ENCODE peak calls at places on chromosomes 1 and 21, in nine cellular contexts. One of them, this sample, is unnamed.

GRCh38 chr1:31595836-31596736 is 19.8 kb downstream of the TINAGL1 start:
- DNase-seq in WTC11: no peak
- DNase-seq in keratinocyte: no peak
- DNase-seq in LHCN-M2: no peak
- DNase-seq in mammary epithelial cell: no peak
- DNase-seq in stomach: no peak
- DNase-seq in HCT116: no peak
- DNase-seq in GM03348: no peak
- DNase-seq in neuronal stem cell: no peak
- DNase-seq in this sample: no peak

GRCh38 chr1:165467706-165468105 is 22.8 kb upstream of the RXRG start:
- DNase-seq in mammary epithelial cell: no peak
- DNase-seq in HCT116: no peak
- DNase-seq in stomach: no peak
- DNase-seq in keratinocyte: no peak
- DNase-seq in GM03348: no peak
- DNase-seq in neuronal stem cell: no peak
- DNase-seq in WTC11: no peak
- DNase-seq in LHCN-M2: no peak
- DNase-seq in this sample: no peak

GRCh38 chr1:150168960-150169565 is 19.3 kb downstream of the PLEKHO1 start:
- DNase-seq in HCT116: peak; percentile 59
- DNase-seq in mammary epithelial cell: peak; percentile 24
- DNase-seq in neuronal stem cell: no peak
- DNase-seq in WTC11: peak; percentile 83
- DNase-seq in GM03348: peak; percentile 84
- DNase-seq in keratinocyte: no peak
- DNase-seq in LHCN-M2: peak; percentile 49
- DNase-seq in stomach: peak; percentile 75
- DNase-seq in this sample: peak; percentile 71

GRCh38 chr1:173445656-173446055 is 31.5 kb upstream of the PRDX6 start:
- DNase-seq in keratinocyte: no peak
- DNase-seq in mammary epithelial cell: no peak
- DNase-seq in stomach: no peak
- DNase-seq in GM03348: no peak
- DNase-seq in HCT116: no peak
- DNase-seq in LHCN-M2: no peak
- DNase-seq in neuronal stem cell: no peak
- DNase-seq in WTC11: no peak
- DNase-seq in this sample: no peak

GRCh38 chr1:90386899-90387334 is 330.2 kb downstream of the BARHL2 start:
- DNase-seq in GM03348: no peak
- DNase-seq in keratinocyte: no peak
- DNase-seq in LHCN-M2: peak; percentile 63
- DNase-seq in WTC11: no peak
- DNase-seq in neuronal stem cell: no peak
- DNase-seq in HCT116: no peak
- DNase-seq in mammary epithelial cell: peak; percentile 47
- DNase-seq in stomach: no peak
- DNase-seq in this sample: peak; percentile 71

GRCh38 chr1:201557572-201557958 is 18.6 kb downstream of the NAV1 start:
- DNase-seq in HCT116: no peak
- DNase-seq in WTC11: no peak
- DNase-seq in stomach: no peak
- DNase-seq in LHCN-M2: no peak
- DNase-seq in mammary epithelial cell: no peak
- DNase-seq in neuronal stem cell: no peak
- DNase-seq in keratinocyte: no peak
- DNase-seq in GM03348: no peak
- DNase-seq in this sample: peak; percentile 57

GRCh38 chr1:31151402-31151801 is 85.9 kb upstream of the PUM1 start:
- DNase-seq in neuronal stem cell: no peak
- DNase-seq in mammary epithelial cell: no peak
- DNase-seq in HCT116: no peak
- DNase-seq in WTC11: no peak
- DNase-seq in keratinocyte: no peak
- DNase-seq in LHCN-M2: no peak
- DNase-seq in GM03348: no peak
- DNase-seq in stomach: no peak
- DNase-seq in this sample: no peak

GRCh38 chr1:159560599-159560998 is 24.8 kb upstream of the OR10J5 start:
- DNase-seq in WTC11: no peak
- DNase-seq in stomach: no peak
- DNase-seq in HCT116: no peak
- DNase-seq in keratinocyte: no peak
- DNase-seq in neuronal stem cell: no peak
- DNase-seq in LHCN-M2: no peak
- DNase-seq in mammary epithelial cell: no peak
- DNase-seq in GM03348: no peak
- DNase-seq in this sample: no peak

GRCh38 chr1:156848461-156849150 is 10.3 kb downstream of the INSRR start:
- DNase-seq in HCT116: no peak
- DNase-seq in WTC11: peak; percentile 82
- DNase-seq in LHCN-M2: no peak
- DNase-seq in keratinocyte: peak; percentile 21
- DNase-seq in stomach: peak; percentile 73
- DNase-seq in GM03348: peak; percentile 35
- DNase-seq in neuronal stem cell: no peak
- DNase-seq in mammary epithelial cell: peak; percentile 31
- DNase-seq in this sample: no peak

GRCh38 chr1:156676820-156677615 is at the start of gene NES:
- DNase-seq in LHCN-M2: peak; percentile 89
- DNase-seq in stomach: no peak
- DNase-seq in WTC11: peak; percentile 87
- DNase-seq in keratinocyte: no peak
- DNase-seq in mammary epithelial cell: no peak
- DNase-seq in HCT116: no peak
- DNase-seq in GM03348: no peak
- DNase-seq in neuronal stem cell: peak; percentile 89
- DNase-seq in this sample: peak; percentile 60

GRCh38 chr1:61361971-61362370 is 279.6 kb downstream of the NFIA start:
- DNase-seq in WTC11: no peak
- DNase-seq in GM03348: no peak
- DNase-seq in neuronal stem cell: no peak
- DNase-seq in LHCN-M2: no peak
- DNase-seq in HCT116: no peak
- DNase-seq in keratinocyte: no peak
- DNase-seq in stomach: no peak
- DNase-seq in mammary epithelial cell: no peak
- DNase-seq in this sample: no peak

GRCh38 chr21:44958471-44959191 is 18.8 kb downstream of the SLX9 start:
- DNase-seq in HCT116: no peak
- DNase-seq in GM03348: peak; percentile 91
- DNase-seq in keratinocyte: no peak
- DNase-seq in stomach: peak; percentile 48
- DNase-seq in WTC11: no peak
- DNase-seq in LHCN-M2: peak; percentile 89
- DNase-seq in mammary epithelial cell: no peak
- DNase-seq in neuronal stem cell: peak; percentile 61
- DNase-seq in this sample: peak; percentile 97

GRCh38 chr1:155598842-155599331 is 11.1 kb upstream of the MSTO1 start:
- DNase-seq in neuronal stem cell: no peak
- DNase-seq in WTC11: no peak
- DNase-seq in keratinocyte: no peak
- DNase-seq in LHCN-M2: no peak
- DNase-seq in HCT116: no peak
- DNase-seq in mammary epithelial cell: no peak
- DNase-seq in stomach: no peak
- DNase-seq in GM03348: peak; percentile 19
- DNase-seq in this sample: peak; percentile 58

GRCh38 chr1:31161571-31161970 is 78.1 kb downstream of the NKAIN1 start:
- DNase-seq in keratinocyte: no peak
- DNase-seq in stomach: no peak
- DNase-seq in GM03348: no peak
- DNase-seq in HCT116: no peak
- DNase-seq in mammary epithelial cell: no peak
- DNase-seq in neuronal stem cell: no peak
- DNase-seq in LHCN-M2: no peak
- DNase-seq in WTC11: no peak
- DNase-seq in this sample: no peak

GRCh38 chr1:202649553-202650392 is 60.5 kb downstream of the SYT2 start:
- DNase-seq in WTC11: no peak
- DNase-seq in LHCN-M2: no peak
- DNase-seq in mammary epithelial cell: no peak
- DNase-seq in GM03348: no peak
- DNase-seq in HCT116: no peak
- DNase-seq in neuronal stem cell: no peak
- DNase-seq in keratinocyte: no peak
- DNase-seq in stomach: no peak
- DNase-seq in this sample: no peak

GRCh38 chr1:184910596-184910995 is 63.7 kb downstream of the NIBAN1 start:
- DNase-seq in stomach: peak; percentile 47
- DNase-seq in HCT116: no peak
- DNase-seq in mammary epithelial cell: peak; percentile 38
- DNase-seq in neuronal stem cell: peak; percentile 5
- DNase-seq in keratinocyte: no peak
- DNase-seq in GM03348: peak; percentile 63
- DNase-seq in WTC11: no peak
- DNase-seq in LHCN-M2: peak; percentile 14
- DNase-seq in this sample: peak; percentile 80

GRCh38 chr1:23263380-23263887 is 46.1 kb upstream of the HTR1D start:
- DNase-seq in neuronal stem cell: peak; percentile 18
- DNase-seq in WTC11: no peak
- DNase-seq in stomach: no peak
- DNase-seq in mammary epithelial cell: no peak
- DNase-seq in HCT116: no peak
- DNase-seq in GM03348: no peak
- DNase-seq in keratinocyte: no peak
- DNase-seq in LHCN-M2: no peak
- DNase-seq in this sample: no peak

GRCh38 chr1:248824701-248825100 is 1.0 kb downstream of the SH3BP5L start:
- DNase-seq in stomach: no peak
- DNase-seq in neuronal stem cell: no peak
- DNase-seq in LHCN-M2: no peak
- DNase-seq in WTC11: no peak
- DNase-seq in GM03348: no peak
- DNase-seq in keratinocyte: no peak
- DNase-seq in mammary epithelial cell: no peak
- DNase-seq in HCT116: no peak
- DNase-seq in this sample: no peak

GRCh38 chr1:118119111-118119510 is 65.9 kb downstream of the SPAG17 start:
- DNase-seq in stomach: no peak
- DNase-seq in HCT116: no peak
- DNase-seq in GM03348: no peak
- DNase-seq in WTC11: no peak
- DNase-seq in LHCN-M2: no peak
- DNase-seq in neuronal stem cell: no peak
- DNase-seq in mammary epithelial cell: no peak
- DNase-seq in keratinocyte: no peak
- DNase-seq in this sample: no peak

GRCh38 chr1:44630116-44630515 is 44.2 kb downstream of the TMEM53 start:
- DNase-seq in mammary epithelial cell: peak; percentile 16
- DNase-seq in WTC11: no peak
- DNase-seq in neuronal stem cell: no peak
- DNase-seq in HCT116: no peak
- DNase-seq in LHCN-M2: no peak
- DNase-seq in keratinocyte: no peak
- DNase-seq in stomach: no peak
- DNase-seq in GM03348: no peak
- DNase-seq in this sample: peak; percentile 67

GRCh38 chr1:23449918-23450317 is 25.4 kb upstream of the TCEA3 start:
- DNase-seq in stomach: peak; percentile 65
- DNase-seq in mammary epithelial cell: no peak
- DNase-seq in keratinocyte: no peak
- DNase-seq in GM03348: no peak
- DNase-seq in HCT116: no peak
- DNase-seq in LHCN-M2: no peak
- DNase-seq in WTC11: no peak
- DNase-seq in neuronal stem cell: no peak
- DNase-seq in this sample: no peak

GRCh38 chr1:173267453-173267945 is 60.4 kb upstream of the TNFSF4 start:
- DNase-seq in stomach: no peak
- DNase-seq in mammary epithelial cell: peak; percentile 87
- DNase-seq in GM03348: peak; percentile 60
- DNase-seq in keratinocyte: no peak
- DNase-seq in neuronal stem cell: no peak
- DNase-seq in WTC11: no peak
- DNase-seq in LHCN-M2: peak; percentile 75
- DNase-seq in HCT116: no peak
- DNase-seq in this sample: peak; percentile 24

GRCh38 chr1:200929530-200930278 is 35.0 kb downstream of the INAVA start:
- DNase-seq in neuronal stem cell: no peak
- DNase-seq in keratinocyte: no peak
- DNase-seq in WTC11: no peak
- DNase-seq in stomach: no peak
- DNase-seq in mammary epithelial cell: no peak
- DNase-seq in GM03348: no peak
- DNase-seq in HCT116: no peak
- DNase-seq in LHCN-M2: peak; percentile 57
- DNase-seq in this sample: no peak

GRCh38 chr1:209335090-209335692 is 248.3 kb upstream of the CAMK1G start:
- DNase-seq in WTC11: peak; percentile 71
- DNase-seq in keratinocyte: no peak
- DNase-seq in mammary epithelial cell: no peak
- DNase-seq in GM03348: peak; percentile 56
- DNase-seq in neuronal stem cell: peak; percentile 24
- DNase-seq in HCT116: peak; percentile 28
- DNase-seq in LHCN-M2: peak; percentile 20
- DNase-seq in stomach: peak; percentile 28
- DNase-seq in this sample: peak; percentile 27

GRCh38 chr21:42751866-42752265 is 98.4 kb downstream of the PDE9A start:
- DNase-seq in LHCN-M2: no peak
- DNase-seq in neuronal stem cell: no peak
- DNase-seq in GM03348: no peak
- DNase-seq in mammary epithelial cell: no peak
- DNase-seq in keratinocyte: no peak
- DNase-seq in HCT116: no peak
- DNase-seq in WTC11: no peak
- DNase-seq in stomach: no peak
- DNase-seq in this sample: no peak

GRCh38 chr1:220775238-220775853 is 11.4 kb upstream of the MTARC1 start:
- DNase-seq in mammary epithelial cell: peak; percentile 17
- DNase-seq in LHCN-M2: peak; percentile 20
- DNase-seq in keratinocyte: no peak
- DNase-seq in HCT116: no peak
- DNase-seq in stomach: peak; percentile 55
- DNase-seq in WTC11: peak; percentile 72
- DNase-seq in neuronal stem cell: no peak
- DNase-seq in GM03348: peak; percentile 58
- DNase-seq in this sample: peak; percentile 44

GRCh38 chr1:209427811-209428210 is 155.7 kb upstream of the CAMK1G start:
- DNase-seq in neuronal stem cell: no peak
- DNase-seq in GM03348: no peak
- DNase-seq in WTC11: peak; percentile 55
- DNase-seq in mammary epithelial cell: peak; percentile 66
- DNase-seq in HCT116: no peak
- DNase-seq in LHCN-M2: no peak
- DNase-seq in keratinocyte: no peak
- DNase-seq in stomach: no peak
- DNase-seq in this sample: no peak

GRCh38 chr1:18217398-18218043 is 109.9 kb downstream of the IGSF21 start:
- DNase-seq in keratinocyte: no peak
- DNase-seq in neuronal stem cell: no peak
- DNase-seq in stomach: no peak
- DNase-seq in GM03348: peak; percentile 24
- DNase-seq in LHCN-M2: no peak
- DNase-seq in mammary epithelial cell: no peak
- DNase-seq in HCT116: peak; percentile 31
- DNase-seq in WTC11: peak; percentile 65
- DNase-seq in this sample: peak; percentile 5

GRCh38 chr1:28246427-28246832 is 10.5 kb downstream of the ATP5IF1 start:
- DNase-seq in neuronal stem cell: no peak
- DNase-seq in LHCN-M2: peak; percentile 39
- DNase-seq in mammary epithelial cell: peak; percentile 67
- DNase-seq in keratinocyte: no peak
- DNase-seq in GM03348: no peak
- DNase-seq in stomach: no peak
- DNase-seq in HCT116: no peak
- DNase-seq in WTC11: no peak
- DNase-seq in this sample: peak; percentile 53

GRCh38 chr1:67766117-67766978 is 66.9 kb downstream of the GNG12 start:
- DNase-seq in stomach: peak; percentile 34
- DNase-seq in GM03348: peak; percentile 65
- DNase-seq in neuronal stem cell: peak; percentile 76
- DNase-seq in keratinocyte: no peak
- DNase-seq in WTC11: peak; percentile 36
- DNase-seq in LHCN-M2: peak; percentile 64
- DNase-seq in HCT116: no peak
- DNase-seq in mammary epithelial cell: peak; percentile 70
- DNase-seq in this sample: peak; percentile 77

GRCh38 chr1:244296010-244296409 is 155.7 kb downstream of the ADSS2 start:
- DNase-seq in LHCN-M2: no peak
- DNase-seq in neuronal stem cell: no peak
- DNase-seq in HCT116: no peak
- DNase-seq in mammary epithelial cell: no peak
- DNase-seq in GM03348: no peak
- DNase-seq in stomach: no peak
- DNase-seq in keratinocyte: no peak
- DNase-seq in WTC11: no peak
- DNase-seq in this sample: no peak